ENCODE peak calls at places on chromosomes 7 and 10, in five cellular contexts. I is K562, L is H1, O is A549, R is GM12878. U is an unnamed sample.

GRCh38 chr7:74283858-74284447 is 5.3 kb upstream of the CLIP2 start:
- DNase-seq in I (no peak), L (no peak), O (no peak), R (no peak), U (no peak)

GRCh38 chr10:104317195-104318095 is 20.8 kb downstream of the ITPRIP start:
- DNase-seq in I (no peak), L (no peak), O (no peak), R (no peak), U (no peak)

GRCh38 chr10:80289451-80290287 is at the start of gene MAT1A:
- DNase-seq in I (peak), L (no peak), O (no peak), R (no peak), U (peak)

GRCh38 chr10:66788142-66788541 is 137.7 kb upstream of the LRRTM3 start:
- DNase-seq in I (no peak), L (no peak), O (no peak), R (no peak), U (no peak)

GRCh38 chr7:29363636-29364425 is 169.3 kb downstream of the CHN2 start:
- DNase-seq in I (no peak), L (no peak), O (no peak), R (no peak), U (no peak)

GRCh38 chr7:144388950-144389349 is 14.5 kb downstream of the NOBOX start:
- DNase-seq in I (no peak), L (peak), O (no peak), R (no peak), U (no peak)

GRCh38 chr10:79323602-79324001 is 23.7 kb upstream of the PPIF start:
- DNase-seq in I (no peak), L (no peak), O (no peak), R (no peak), U (no peak)

GRCh38 chr7:112869111-112869774 is 79.0 kb upstream of the TMEM168 start:
- DNase-seq in I (peak), L (peak), O (peak), R (peak), U (peak)

GRCh38 chr7:359776-360361 is 69.9 kb downstream of the FOXL3 start:
- DNase-seq in I (no peak), L (no peak), O (no peak), R (no peak), U (no peak)

GRCh38 chr10:33880291-33880690 is 545.8 kb upstream of the NRP1 start:
- DNase-seq in I (no peak), L (no peak), O (no peak), R (no peak), U (no peak)

GRCh38 chr7:11212080-11212711 is 238.5 kb downstream of the PHF14 start:
- DNase-seq in I (peak), L (no peak), O (peak), R (peak), U (peak)

GRCh38 chr10:13560597-13560996 is 26.2 kb upstream of the PRPF18 start:
- DNase-seq in I (no peak), L (no peak), O (no peak), R (no peak), U (no peak)

GRCh38 chr10:102208311-102209035 is 17.6 kb upstream of the ELOVL3 start:
- DNase-seq in I (no peak), L (no peak), O (no peak), R (no peak), U (no peak)

GRCh38 chr7:55517191-55517633 is 55.1 kb downstream of the VOPP1 start:
- DNase-seq in I (no peak), L (no peak), O (no peak), R (peak), U (no peak)

GRCh38 chr7:4115941-4116610 is 566.0 kb upstream of the FOXK1 start:
- DNase-seq in I (no peak), L (no peak), O (no peak), R (no peak), U (no peak)

GRCh38 chr10:116254422-116255152 is 18.4 kb downstream of the GFRA1 start:
- DNase-seq in I (no peak), L (no peak), O (no peak), R (no peak), U (no peak)

GRCh38 chr7:150383710-150384397 is 4.7 kb downstream of the ZNF775 start:
- DNase-seq in I (peak), L (peak), O (no peak), R (no peak), U (peak)

GRCh38 chr7:16098585-16099179 is 322.7 kb downstream of the CRPPA start:
- DNase-seq in I (peak), L (no peak), O (peak), R (no peak), U (no peak)

GRCh38 chr7:101911800-101912705 is 94.6 kb downstream of the CUX1 start:
- DNase-seq in I (peak), L (no peak), O (no peak), R (no peak), U (peak)

DNA sequence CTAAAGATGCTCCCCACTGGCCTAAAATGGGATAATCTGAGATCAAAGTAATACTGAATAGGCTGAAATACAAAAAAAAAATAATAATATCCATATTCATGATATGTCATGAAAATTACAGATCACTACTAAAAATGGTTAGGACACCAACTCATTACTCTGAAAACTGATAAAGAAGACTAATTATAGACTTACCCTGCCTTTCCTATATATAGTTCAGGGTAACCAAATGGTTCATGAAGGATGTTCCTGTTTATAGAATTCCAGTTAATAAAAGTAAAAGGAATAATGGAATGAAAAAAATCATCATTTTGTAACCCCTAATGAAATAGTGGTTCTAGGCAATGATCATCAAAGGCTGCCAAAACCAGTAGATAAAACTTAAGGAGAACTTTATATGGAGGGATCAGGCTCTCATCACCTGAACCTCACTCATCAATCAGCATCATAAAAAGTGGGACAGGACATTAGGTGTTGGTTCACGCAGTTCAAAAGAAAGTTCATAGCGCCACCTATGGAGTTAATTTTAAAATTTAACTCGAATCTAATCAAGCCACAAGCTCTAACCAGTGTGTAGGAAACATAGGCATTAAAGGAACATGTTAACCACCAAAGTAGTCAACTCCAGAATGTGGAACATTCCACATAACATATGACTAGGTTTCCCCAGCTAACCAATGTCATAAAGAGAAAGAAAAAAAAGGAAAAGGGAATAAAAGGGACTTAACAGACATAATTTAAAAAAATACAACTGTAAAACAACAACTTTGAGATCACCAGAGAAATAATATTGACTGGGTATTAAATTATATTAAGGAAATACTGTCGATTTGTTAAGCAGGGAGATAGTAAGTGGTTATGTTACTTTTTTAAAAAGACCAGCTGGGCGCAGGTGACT is 35.7 kb downstream of the P4HA1 start:
- DNase-seq in I (peak), L (no peak), O (peak), R (no peak), U (peak)
- TF ChIP-seq HDAC2 in I (no peak), L (no peak), O (no peak), R (no peak), U (no peak)

DNA sequence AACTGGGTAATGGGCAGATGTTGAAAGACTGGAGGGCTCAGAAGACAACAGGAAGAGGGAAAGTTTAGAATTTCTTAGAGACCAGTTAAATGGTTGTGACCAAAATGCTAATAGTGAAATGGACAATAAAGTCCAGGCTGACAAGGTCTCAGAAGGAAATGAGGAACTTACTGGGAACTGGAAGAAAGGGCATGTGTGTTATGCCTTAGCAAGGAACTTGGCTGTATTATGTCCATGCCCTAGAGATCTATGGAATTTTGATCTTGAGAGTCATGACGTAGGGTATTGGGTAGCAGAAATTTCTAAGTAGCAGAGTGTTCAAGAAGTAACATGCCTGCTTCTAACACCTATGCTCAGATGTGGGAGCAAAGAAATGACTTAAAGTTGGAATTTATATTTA is 38.0 kb downstream of the FAM149B1 start:
- DNase-seq in I (no peak), L (no peak), O (no peak), R (no peak), U (no peak)
- TF ChIP-seq HDAC2 in I (no peak), L (no peak), O (no peak), R (no peak), U (no peak)

DNA sequence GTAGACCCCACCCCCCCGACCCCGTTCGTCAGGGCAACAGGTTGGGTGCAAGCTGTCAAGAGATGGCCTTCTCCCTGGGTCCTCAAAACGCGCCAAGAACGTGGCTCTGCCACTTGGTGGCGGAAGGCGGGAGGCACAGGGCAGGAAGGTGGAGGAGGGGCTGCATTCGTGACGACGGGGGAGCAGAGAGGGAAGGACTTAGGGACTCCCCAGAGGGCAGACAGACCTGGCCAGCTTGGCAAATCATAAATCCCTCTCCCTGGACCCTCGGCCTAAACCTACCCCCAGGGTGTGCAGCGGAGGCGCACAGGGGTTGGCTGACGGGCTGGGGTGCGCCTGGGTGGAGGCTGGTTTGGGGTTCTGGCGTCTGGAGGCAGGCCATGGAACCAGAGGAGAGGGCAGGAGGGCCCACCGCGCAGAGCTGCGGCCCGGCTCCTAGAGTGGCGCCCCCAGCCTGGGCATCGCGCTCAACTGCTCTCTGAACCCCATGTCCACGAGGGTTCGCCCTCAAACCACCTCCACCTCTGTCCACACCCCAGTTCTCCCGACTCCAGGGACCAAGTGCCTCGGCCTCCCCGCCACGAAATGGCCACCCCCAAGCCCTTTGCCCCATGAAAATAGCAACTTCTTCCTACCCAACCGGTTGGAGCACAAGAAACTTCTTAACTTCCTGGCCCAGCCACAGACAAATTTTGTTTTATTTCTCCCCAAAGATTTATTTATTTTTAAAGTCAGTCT is 10.8 kb upstream of the GATA3 start:
- DNase-seq in I (no peak), L (peak), O (no peak), R (no peak), U (no peak)
- TF ChIP-seq HDAC2 in I (no peak), L (no peak), O (no peak), R (no peak), U (no peak)

GRCh38 chr7:44264221-44264956 is 61.0 kb downstream of the CAMK2B start:
- DNase-seq in I (no peak), L (no peak), O (no peak), R (no peak), U (no peak)
- TF ChIP-seq HDAC2 in I (no peak), L (no peak), O (no peak), R (no peak), U (no peak)

GRCh38 chr10:109871476-109871875 is 51.8 kb downstream of the XPNPEP1 start:
- DNase-seq in I (no peak), L (no peak), O (no peak), R (no peak), U (no peak)
- TF ChIP-seq HDAC2 in I (no peak), L (no peak), O (no peak), R (no peak), U (no peak)

GRCh38 chr10:93468532-93469213 is 13.5 kb downstream of the MYOF start:
- DNase-seq in I (no peak), L (no peak), O (peak), R (no peak), U (peak)
- TF ChIP-seq HDAC2 in I (no peak), L (no peak), O (no peak), R (no peak), U (no peak)

DNA sequence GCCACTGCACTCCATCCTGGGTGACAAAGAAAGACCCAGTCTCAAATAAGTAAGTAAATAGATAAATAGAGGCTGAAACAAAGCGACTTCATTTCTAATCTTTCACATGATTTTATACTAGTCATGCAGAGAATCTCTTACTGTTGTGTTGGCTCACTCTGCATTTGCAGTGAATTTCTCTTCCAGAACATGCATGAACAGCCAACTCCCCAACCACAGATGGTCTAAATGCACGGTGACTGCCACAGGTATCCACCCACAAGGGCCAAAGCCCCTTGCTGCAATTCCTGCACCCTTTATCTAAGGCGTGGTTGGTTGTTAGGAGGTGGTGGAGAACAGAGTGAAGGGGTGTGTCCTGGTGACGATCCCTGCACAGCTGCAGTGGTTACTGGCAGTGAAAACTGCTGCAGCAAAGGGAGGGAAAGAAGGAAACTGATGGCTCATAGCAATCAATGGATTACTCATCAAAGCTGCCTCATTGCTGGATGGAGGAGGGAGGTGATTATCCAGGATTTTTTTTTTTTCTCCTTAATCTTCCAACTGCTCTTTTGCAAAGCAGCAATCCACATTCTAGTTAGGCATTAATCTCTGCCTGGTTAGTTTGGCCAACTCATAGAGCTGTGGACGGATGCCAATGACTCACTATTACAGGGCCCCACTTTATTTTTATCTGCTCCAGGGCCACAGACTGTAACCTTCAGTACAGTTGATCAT is 50.6 kb downstream of the PRTFDC1 start:
- DNase-seq in I (peak), L (no peak), O (peak), R (peak), U (peak)
- TF ChIP-seq HDAC2 in I (peak), L (no peak), O (no peak), R (no peak), U (no peak)

GRCh38 chr7:22726849-22727792 is at the start of gene IL6:
- DNase-seq in I (peak), L (peak), O (no peak), R (no peak), U (peak)

GRCh38 chr7:22724861-22725260 is 2.1 kb upstream of the IL6 start:
- DNase-seq in I (no peak), L (no peak), O (no peak), R (no peak), U (no peak)

GRCh38 chr7:22725585-22725984 is 1.4 kb upstream of the IL6 start:
- DNase-seq in I (peak), L (no peak), O (no peak), R (no peak), U (peak)

GRCh38 chr7:22728416-22729029 is 1.5 kb downstream of the IL6 start:
- DNase-seq in I (peak), L (no peak), O (peak), R (no peak), U (peak)

DNA sequence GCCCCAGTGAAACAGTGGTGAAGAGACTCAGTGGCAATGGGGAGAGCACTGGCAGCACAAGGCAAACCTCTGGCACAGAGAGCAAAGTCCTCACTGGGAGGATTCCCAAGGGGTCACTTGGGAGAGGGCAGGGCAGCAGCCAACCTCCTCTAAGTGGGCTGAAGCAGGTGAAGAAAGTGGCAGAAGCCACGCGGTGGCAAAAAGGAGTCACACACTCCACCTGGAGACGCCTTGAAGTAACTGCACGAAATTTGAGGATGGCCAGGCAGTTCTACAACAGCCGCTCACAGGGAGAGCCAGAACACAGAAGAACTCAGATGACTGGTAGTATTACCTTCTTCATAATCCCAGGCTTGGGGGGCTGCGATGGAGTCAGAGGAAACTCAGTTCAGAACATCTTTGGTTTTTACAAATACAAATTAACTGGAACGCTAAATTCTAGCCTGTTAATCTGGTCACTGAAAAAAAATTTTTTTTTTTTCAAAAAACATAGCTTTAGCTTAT is 603 bp upstream of the IL6 start:
- DNase-seq in I (peak), L (peak), O (peak), R (no peak), U (peak)
- TF ChIP-seq HDAC2 in I (no peak), L (no peak), O (no peak), R (no peak), U (no peak)

DNA sequence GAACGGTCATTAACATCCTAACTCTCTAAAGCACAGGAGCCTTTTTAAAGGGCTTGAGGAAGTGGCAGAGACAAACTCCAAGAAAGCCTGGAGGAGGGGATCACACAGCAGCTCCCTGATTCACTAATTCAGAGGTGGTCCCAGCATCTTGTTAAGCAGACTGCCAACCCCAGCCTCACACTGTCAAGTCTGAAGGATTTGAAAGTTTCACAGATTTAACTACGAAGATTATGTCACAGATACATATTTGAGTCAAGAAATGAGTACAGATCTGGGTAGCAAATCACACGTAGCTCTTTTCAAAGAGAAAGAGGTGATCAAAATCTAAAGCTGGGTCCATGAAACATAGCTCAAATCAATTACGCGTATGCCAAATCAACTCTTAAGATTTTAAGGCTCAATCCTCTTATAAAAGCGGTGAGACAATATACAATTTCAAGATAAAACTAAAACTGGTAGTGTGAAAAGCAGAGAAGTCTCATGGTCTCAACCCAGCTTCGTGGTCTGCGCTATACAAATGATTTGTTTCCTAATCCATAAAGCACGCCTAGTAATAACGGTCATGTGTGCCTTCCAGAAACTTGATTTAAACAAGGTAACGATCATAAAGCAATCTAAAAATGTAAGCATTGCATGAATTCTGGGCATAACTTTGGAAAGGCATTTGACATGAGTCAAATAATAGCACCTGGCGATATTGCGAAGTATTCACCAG is 229.9 kb upstream of the MKLN1 start:
- DNase-seq in I (no peak), L (no peak), O (no peak), R (no peak), U (no peak)
- TF ChIP-seq HDAC2 in I (no peak), L (no peak), O (no peak), R (no peak), U (no peak)

U was measured in HepG2.